ENCODE peak calls at places on chromosomes 1 and 21, in six cellular contexts. J is psoas muscle; G is lung; V is right cardiac atrium; T is CD8-positive, alpha-beta T cell; H is mesendoderm. Y is an unnamed sample.

GRCh38 chr1:65694126-65694525 is 98.6 kb upstream of the PDE4B start:
- DNase-seq in J (no peak), G (no peak), V (no peak), T (no peak), H (no peak), Y (no peak)

GRCh38 chr1:112172294-112172882 is 182.9 kb upstream of the KCND3 start:
- DNase-seq in J (peak; percentile 17), G (peak; percentile 42), V (peak; percentile 62), T (no peak), H (peak; percentile 71), Y (no peak)

GRCh38 chr1:214085325-214085724 is 97.6 kb downstream of the PROX1 start:
- DNase-seq in J (no peak), G (no peak), V (no peak), T (no peak), H (no peak), Y (no peak)

GRCh38 chr1:17304155-17304826 is 3.7 kb upstream of the PADI4 start:
- DNase-seq in J (no peak), G (no peak), V (no peak), T (no peak), H (peak; percentile 74), Y (no peak)

GRCh38 chr1:56806804-56807203 is 12.4 kb downstream of the FYB2 start:
- DNase-seq in J (no peak), G (no peak), V (no peak), T (no peak), H (peak; percentile 31), Y (no peak)

GRCh38 chr1:201062511-201063189 is 39.1 kb upstream of the KIF21B start:
- DNase-seq in J (no peak), G (no peak), V (no peak), T (no peak), H (peak; percentile 68), Y (no peak)

GRCh38 chr1:65512967-65513777 is 92.7 kb downstream of the LEPR start:
- DNase-seq in J (no peak), G (no peak), V (no peak), T (no peak), H (no peak), Y (no peak)

GRCh38 chr1:42958488-42959317 is at the start of gene SLC2A1:
- DNase-seq in J (peak; percentile 86), G (peak; percentile 82), V (peak; percentile 96), T (peak; percentile 94), H (peak; percentile 97), Y (peak; percentile 89)

GRCh38 chr1:84146375-84147032 is 2.4 kb downstream of the PRKACB start:
- DNase-seq in J (no peak), G (no peak), V (no peak), T (no peak), H (no peak), Y (no peak)

GRCh38 chr1:154407021-154407865 is 2.1 kb downstream of the IL6R start:
- DNase-seq in J (no peak), G (peak; percentile 61), V (no peak), T (no peak), H (no peak), Y (no peak)

GRCh38 chr1:12203216-12204007 is 26.4 kb upstream of the VPS13D start:
- DNase-seq in J (no peak), G (no peak), V (no peak), T (no peak), H (no peak), Y (no peak)

GRCh38 chr1:30668546-30669327 is 54.6 kb downstream of the MATN1 start:
- DNase-seq in J (no peak), G (no peak), V (no peak), T (no peak), H (no peak), Y (no peak)

GRCh38 chr1:151832318-151832984 is 849 bp upstream of the RORC start:
- DNase-seq in J (peak; percentile 90), G (peak; percentile 92), V (peak; percentile 88), T (no peak), H (no peak), Y (no peak)

DNA sequence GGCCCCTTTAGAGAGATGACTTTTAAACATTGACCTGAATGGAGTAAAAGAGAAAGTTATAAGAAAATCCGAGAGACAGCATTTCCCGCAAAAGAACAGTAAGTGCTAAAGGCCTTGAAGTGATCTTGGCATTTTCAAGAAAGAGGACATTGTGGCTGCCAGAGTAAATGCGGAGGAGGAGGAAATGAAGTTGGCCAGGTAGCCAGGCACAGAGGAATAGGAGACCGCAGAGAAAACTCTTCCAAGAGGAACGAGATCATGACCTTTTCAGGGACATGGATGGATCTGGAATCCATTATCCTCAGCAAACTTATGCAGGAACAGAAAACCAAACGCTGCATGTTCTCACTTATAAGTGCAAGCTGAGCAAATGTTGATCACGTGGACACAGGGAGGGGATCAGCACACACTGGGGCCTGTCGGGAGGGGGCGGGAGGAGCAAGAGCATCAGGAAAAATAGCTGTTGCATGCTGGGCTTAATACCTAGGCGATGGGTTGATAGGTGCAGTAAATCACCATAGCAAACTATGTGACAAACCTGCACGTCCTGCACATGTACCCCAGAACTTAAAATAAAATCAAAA is 49.7 kb downstream of the EEIG2 start:
- DNase-seq in J (no peak), G (no peak), V (no peak), T (no peak), H (no peak), Y (no peak)
- H3K27ac ChIP-seq in J (no peak overlapping the region), G (no peak overlapping the region), V (no peak overlapping the region), T (no peak overlapping the region), H (no peak overlapping the region), Y (no peak overlapping the region)

GRCh38 chr1:6129313-6129712 is 50.8 kb downstream of the CHD5 start:
- DNase-seq in J (no peak), G (no peak), V (no peak), T (no peak), H (no peak), Y (no peak)
- H3K27ac ChIP-seq in J (no peak overlapping the region), G (no peak overlapping the region), V (no peak overlapping the region), T (no peak overlapping the region), H (no peak overlapping the region), Y (no peak overlapping the region)

GRCh38 chr21:46097826-46098286 is at the start of gene COL6A2:
- DNase-seq in J (peak; percentile 65), G (peak; percentile 30), V (peak; percentile 91), T (peak; percentile 58), H (peak; percentile 75), Y (peak; percentile 48)

GRCh38 chr21:46100020-46100419 is 2.1 kb downstream of the COL6A2 start:
- DNase-seq in J (no peak), G (peak; percentile 24), V (no peak), T (peak; percentile 2), H (no peak), Y (no peak)

GRCh38 chr21:46099476-46099875 is 1.6 kb downstream of the COL6A2 start:
- DNase-seq in J (peak; percentile 46), G (peak; percentile 28), V (peak; percentile 76), T (peak; percentile 8), H (peak; percentile 34), Y (no peak)

GRCh38 chr21:46096997-46097825 is 701 bp upstream of the COL6A2 start:
- DNase-seq in J (peak; percentile 17), G (no peak), V (peak; percentile 64), T (peak; percentile 10), H (no peak), Y (no peak)

GRCh38 chr21:46098303-46099141 is 610 bp downstream of the COL6A2 start:
- DNase-seq in J (peak; percentile 35), G (peak; percentile 28), V (peak; percentile 75), T (peak; percentile 29), H (peak; percentile 30), Y (no peak)
- H3K27ac ChIP-seq in J (peak overlapping the region; percentile 67), G (peak overlapping the region; percentile 85), V (peak overlapping the region; percentile 83), T (no peak overlapping the region), H (peak overlapping the region; percentile 3), Y (no peak overlapping the region)

GRCh38 chr1:204104331-204105222 is 31.7 kb downstream of the SOX13 start:
- DNase-seq in J (no peak), G (no peak), V (peak; percentile 70), T (peak; percentile 41), H (no peak), Y (no peak)

GRCh38 chr1:204106825-204107224 is 33.9 kb downstream of the SOX13 start:
- DNase-seq in J (no peak), G (no peak), V (no peak), T (no peak), H (no peak), Y (no peak)

GRCh38 chr1:204107892-204108291 is 35.0 kb downstream of the SOX13 start:
- DNase-seq in J (no peak), G (no peak), V (no peak), T (no peak), H (no peak), Y (no peak)

GRCh38 chr1:204110894-204111633 is 38.1 kb downstream of the SOX13 start:
- DNase-seq in J (no peak), G (no peak), V (no peak), T (no peak), H (peak; percentile 74), Y (no peak)

GRCh38 chr1:204108312-204109141 is 35.6 kb downstream of the SOX13 start:
- DNase-seq in J (no peak), G (no peak), V (no peak), T (no peak), H (peak; percentile 42), Y (no peak)
- H3K27ac ChIP-seq in J (no peak overlapping the region), G (peak overlapping the region; percentile 22), V (peak overlapping the region; percentile 66), T (no peak overlapping the region), H (no peak overlapping the region), Y (no peak overlapping the region)

DNA sequence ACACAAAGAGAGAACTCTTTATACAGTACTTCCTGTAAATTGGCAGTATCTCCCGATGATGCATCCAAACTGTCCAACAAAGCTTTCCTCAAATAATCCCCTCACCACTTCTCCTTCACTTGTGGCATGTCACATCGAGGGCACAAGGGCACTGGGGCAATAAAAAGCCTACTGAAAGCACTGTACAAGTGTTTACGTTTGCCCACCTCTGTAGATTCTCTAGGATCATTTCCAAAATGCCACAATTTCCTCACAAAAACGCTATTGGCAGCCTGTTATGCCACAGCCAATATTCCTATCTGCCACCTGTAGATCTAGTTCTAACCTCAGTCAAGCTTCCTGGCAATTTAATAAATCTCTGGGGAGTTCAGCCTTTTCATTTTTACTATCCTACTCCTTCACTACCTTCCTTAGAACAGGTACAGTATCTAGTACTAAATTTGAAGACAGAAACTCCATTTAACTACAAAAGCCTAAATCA is 39.9 kb downstream of the HNRNPR start:
- DNase-seq in J (no peak), G (no peak), V (no peak), T (no peak), H (no peak), Y (no peak)
- H3K27ac ChIP-seq in J (no peak overlapping the region), G (no peak overlapping the region), V (no peak overlapping the region), T (no peak overlapping the region), H (no peak overlapping the region), Y (no peak overlapping the region)

DNA sequence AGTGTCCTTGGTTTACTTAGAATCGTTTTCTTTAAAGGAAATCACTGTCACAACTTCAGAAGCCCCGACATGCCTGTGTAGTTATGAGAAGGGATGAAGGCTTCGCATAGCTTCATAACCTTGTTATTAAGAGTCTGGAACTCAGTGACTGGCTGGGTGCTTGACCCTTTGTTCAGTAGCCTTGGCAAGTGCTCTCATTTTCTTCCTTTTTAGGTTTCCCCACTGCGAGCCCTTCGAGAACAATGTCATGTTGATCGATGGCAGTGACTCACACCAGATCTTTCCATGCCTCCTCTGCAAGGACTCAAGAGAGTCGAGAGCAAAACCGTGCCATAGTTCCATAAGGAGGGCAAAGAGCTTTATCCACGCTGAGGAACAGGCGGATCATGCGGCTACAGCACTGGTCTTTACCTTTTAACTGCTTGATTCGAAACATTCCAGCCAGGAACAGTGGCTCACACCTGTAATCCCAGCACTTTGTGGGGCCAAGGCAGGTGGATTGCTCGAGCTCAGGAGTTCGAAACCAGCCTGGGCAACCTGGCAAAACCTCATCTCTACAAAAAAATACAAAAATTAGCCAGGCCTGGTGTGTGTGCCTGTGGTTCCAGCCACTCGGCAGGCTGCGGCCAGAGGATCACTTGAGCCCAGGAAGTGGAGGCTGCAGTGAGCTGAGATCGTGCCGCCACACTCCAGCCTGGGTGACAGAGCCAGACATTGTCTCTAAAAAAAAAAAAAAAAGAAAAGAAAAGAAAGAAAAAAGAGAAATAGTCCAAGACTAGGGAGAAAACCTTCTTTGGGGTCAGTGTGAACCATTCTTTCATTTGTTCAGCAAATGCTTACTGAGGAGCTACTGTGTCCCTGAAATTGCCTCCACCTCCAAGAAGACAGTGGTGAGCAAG is 95.4 kb upstream of the ERRFI1 start:
- DNase-seq in J (peak; percentile 46), G (peak; percentile 70), V (peak; percentile 63), T (no peak), H (peak; percentile 61), Y (no peak)
- H3K27ac ChIP-seq in J (peak overlapping the region; percentile 48), G (peak overlapping the region; percentile 49), V (peak overlapping the region; percentile 82), T (no peak overlapping the region), H (no peak overlapping the region), Y (no peak overlapping the region)

Y was measured in CD4-positive, alpha-beta T cell.